ENCODE peak calls at places on chromosomes 6 and 20, in six cellular contexts. H is NCI-H2029, Z is testis, D is GM12892, N is prostate gland, B is SW 1271. K is an unnamed sample.

GRCh38 chr6:12222405-12223366 is 67.5 kb upstream of the EDN1 start:
- DNase-seq in H (no peak), Z (no peak), D (no peak), N (peak), B (no peak), K (no peak)

GRCh38 chr6:44201200-44201599 is 15.5 kb upstream of the MYMX start:
- DNase-seq in H (no peak), Z (no peak), D (no peak), N (no peak), B (no peak), K (no peak)

GRCh38 chr20:2692036-2692885 is at the start of gene EBF4:
- DNase-seq in H (no peak), Z (peak), D (peak), N (peak), B (no peak), K (peak)

GRCh38 chr6:116070990-116071389 is 10.3 kb upstream of the FRK start:
- DNase-seq in H (no peak), Z (no peak), D (no peak), N (no peak), B (no peak), K (no peak)

GRCh38 chr20:39751557-39752137 is 789.5 kb downstream of the DHX35 start:
- DNase-seq in H (no peak), Z (no peak), D (no peak), N (no peak), B (no peak), K (no peak)

GRCh38 chr20:44637490-44638372 is 13.8 kb downstream of the ADA start:
- DNase-seq in H (no peak), Z (peak), D (no peak), N (no peak), B (no peak), K (no peak)

GRCh38 chr6:36627801-36628246 is 33.7 kb downstream of the SRSF3 start:
- DNase-seq in H (peak), Z (peak), D (no peak), N (peak), B (no peak), K (no peak)

GRCh38 chr20:23294166-23294565 is 56.4 kb upstream of the NXT1 start:
- DNase-seq in H (no peak), Z (no peak), D (no peak), N (no peak), B (no peak), K (no peak)

GRCh38 chr6:169424821-169425240 is 171.2 kb upstream of the THBS2 start:
- DNase-seq in H (peak), Z (peak), D (no peak), N (no peak), B (no peak), K (no peak)

GRCh38 chr20:57212890-57213276 is 53.6 kb downstream of the BMP7 start:
- DNase-seq in H (no peak), Z (no peak), D (no peak), N (no peak), B (no peak), K (no peak)

GRCh38 chr6:127855542-127856159 is 45.2 kb downstream of the THEMIS start:
- DNase-seq in H (no peak), Z (peak), D (no peak), N (no peak), B (no peak), K (no peak)